ENCODE peak calls at places on chromosomes 2 and 18, in nine cellular contexts. E is tibial artery; M is activated naive CD4-positive, alpha-beta T cell; N is KG1; K is left colon; Q is kidney tubule cell; J is MV-4-11; G is GM12865; V is stimulated activated CD4-positive, alpha-beta T cell treated with anti-CD3 and anti-CD28 coated beads, TNF-alpha, amount 100 ng/mL, for 4 hours. I is an unnamed sample.

GRCh38 chr2:72291059-72291458 is 143.4 kb upstream of the CYP26B1 start:
- DNase-seq in V (no peak), E (no peak), M (no peak), Q (no peak), J (no peak), G (no peak), N (no peak), K (no peak), I (no peak)

GRCh38 chr2:28507806-28508764 is 12.2 kb downstream of the PLB1 start:
- DNase-seq in M (no peak), N (no peak), K (peak), J (no peak), V (no peak), Q (peak), E (no peak), G (peak), I (peak)

GRCh38 chr2:107529146-107529545 is 297.5 kb upstream of the RGPD4 start:
- DNase-seq in N (no peak), G (no peak), E (no peak), Q (peak), V (no peak), M (no peak), J (no peak), K (no peak), I (no peak)

GRCh38 chr18:11995445-11996189 is 14.3 kb downstream of the IMPA2 start:
- DNase-seq in G (peak), M (peak), V (peak), J (peak), K (peak), Q (peak), E (peak), N (peak), I (peak)

GRCh38 chr2:176129013-176129796 is at the start of gene HOXD8:
- DNase-seq in K (peak), M (no peak), Q (peak), N (no peak), G (no peak), V (no peak), E (peak), J (no peak), I (peak)

GRCh38 chr2:68253211-68254068 is 1.1 kb upstream of the PPP3R1 start:
- DNase-seq in V (peak), M (no peak), E (no peak), Q (peak), K (no peak), N (peak), G (peak), J (peak), I (peak)

GRCh38 chr18:76394780-76395476 is 100.1 kb downstream of the ZNF516 start:
- DNase-seq in M (no peak), G (no peak), K (peak), Q (peak), V (no peak), E (no peak), J (no peak), N (no peak), I (peak)

GRCh38 chr18:49081511-49082146 is 130.9 kb upstream of the SMAD7 start:
- DNase-seq in G (peak), V (no peak), M (no peak), K (no peak), N (no peak), J (no peak), E (no peak), Q (peak), I (peak)

GRCh38 chr2:199747427-199747826 is 103.6 kb downstream of the FTCDNL1 start:
- DNase-seq in K (no peak), E (no peak), N (no peak), M (no peak), J (no peak), V (no peak), G (no peak), Q (no peak), I (no peak)

GRCh38 chr2:225937625-225938024 is 538.1 kb downstream of the NYAP2 start:
- DNase-seq in J (no peak), V (no peak), G (no peak), Q (peak), K (no peak), M (no peak), N (no peak), E (no peak), I (peak)

GRCh38 chr2:162258169-162258568 is 14.9 kb upstream of the FAP start:
- DNase-seq in V (no peak), E (no peak), K (no peak), J (peak), N (no peak), G (no peak), M (no peak), Q (peak), I (no peak)

GRCh38 chr2:218284106-218284811 is 8.0 kb downstream of the TMBIM1 start:
- DNase-seq in E (peak), Q (peak), M (no peak), V (peak), K (peak), G (peak), J (peak), N (no peak), I (peak)

GRCh38 chr2:20745924-20746555 is 76.9 kb downstream of the LDAH start:
- DNase-seq in K (no peak), M (no peak), N (no peak), V (no peak), Q (peak), G (no peak), J (no peak), E (no peak), I (no peak)

GRCh38 chr2:222609391-222609790 is 46.5 kb downstream of the FARSB start:
- DNase-seq in V (no peak), M (no peak), G (no peak), K (no peak), Q (no peak), N (no peak), J (peak), E (no peak), I (no peak)

GRCh38 chr2:126664234-126664633 is 8.3 kb downstream of the GYPC start:
- DNase-seq in E (no peak), M (no peak), V (no peak), J (peak), Q (no peak), N (no peak), G (peak), K (no peak), I (no peak)

GRCh38 chr18:13243363-13243762 is 24.8 kb downstream of the LDLRAD4 start:
- DNase-seq in G (no peak), E (peak), V (no peak), M (no peak), K (no peak), N (no peak), J (no peak), Q (no peak), I (no peak)

GRCh38 chr2:146652311-146652710 is 1192.5 kb upstream of the ACVR2A start:
- DNase-seq in G (no peak), Q (peak), K (no peak), E (no peak), V (no peak), N (no peak), J (no peak), M (no peak), I (no peak)

GRCh38 chr18:5625076-5625475 is 81.3 kb upstream of the EPB41L3 start:
- DNase-seq in J (no peak), Q (no peak), M (no peak), N (no peak), G (no peak), V (no peak), E (no peak), K (no peak), I (no peak)

GRCh38 chr2:147630585-147630984 is 214.2 kb upstream of the ACVR2A start:
- DNase-seq in E (no peak), G (peak), Q (peak), V (no peak), J (peak), K (no peak), M (no peak), N (peak), I (peak)

GRCh38 chr2:189527812-189528591 is 52.6 kb downstream of the SLC40A1 start:
- DNase-seq in K (no peak), G (no peak), E (no peak), J (no peak), V (no peak), N (no peak), Q (no peak), M (no peak), I (peak)

GRCh38 chr2:57313678-57314077 is 732.9 kb upstream of the VRK2 start:
- DNase-seq in G (no peak), M (no peak), E (no peak), Q (no peak), V (no peak), J (no peak), K (no peak), N (no peak), I (peak)

GRCh38 chr2:13996527-13996926 is 636.0 kb upstream of the LRATD1 start:
- DNase-seq in N (no peak), K (no peak), G (no peak), E (no peak), V (no peak), J (no peak), Q (no peak), M (no peak), I (peak)

GRCh38 chr2:18345848-18346247 is 214.6 kb downstream of the RDH14 start:
- DNase-seq in G (no peak), M (no peak), Q (peak), K (no peak), E (no peak), V (no peak), J (no peak), N (no peak), I (peak)

GRCh38 chr2:48812376-48812775 is 56.9 kb upstream of the LHCGR start:
- DNase-seq in M (no peak), E (no peak), N (no peak), V (no peak), Q (no peak), K (no peak), G (no peak), J (no peak), I (no peak)